ENCODE peak calls at places on chromosomes 6 and 20, in nine cellular contexts. One of them, this sample, is unnamed.

GRCh38 chr6:131574133-131574532 is 1.1 kb downstream of the ARG1 start:
- DNase-seq in epithelial cell of esophagus: no peak
- DNase-seq in CD4-positive, alpha-beta T cell: no peak
- DNase-seq in testis: no peak
- DNase-seq in lung: no peak
- DNase-seq in AG10803: no peak
- DNase-seq in OCI-LY7: no peak
- DNase-seq in GM23338: no peak
- DNase-seq in fibroblast of lung: no peak
- DNase-seq in this sample: no peak

GRCh38 chr6:32883789-32884188 is 29.8 kb downstream of the PSMB9 start:
- DNase-seq in epithelial cell of esophagus: peak
- DNase-seq in CD4-positive, alpha-beta T cell: no peak
- DNase-seq in testis: no peak
- DNase-seq in lung: peak
- DNase-seq in AG10803: peak
- DNase-seq in OCI-LY7: no peak
- DNase-seq in GM23338: peak
- DNase-seq in fibroblast of lung: peak
- DNase-seq in this sample: no peak

GRCh38 chr20:24872291-24873014 is 76.6 kb upstream of the CST7 start:
- DNase-seq in epithelial cell of esophagus: no peak
- DNase-seq in CD4-positive, alpha-beta T cell: no peak
- DNase-seq in testis: peak
- DNase-seq in lung: peak
- DNase-seq in AG10803: no peak
- DNase-seq in OCI-LY7: peak
- DNase-seq in GM23338: no peak
- DNase-seq in fibroblast of lung: no peak
- DNase-seq in this sample: no peak

GRCh38 chr6:42276008-42276890 is 58.6 kb upstream of the MRPS10 start:
- DNase-seq in epithelial cell of esophagus: no peak
- DNase-seq in CD4-positive, alpha-beta T cell: no peak
- DNase-seq in testis: peak
- DNase-seq in lung: no peak
- DNase-seq in AG10803: no peak
- DNase-seq in OCI-LY7: no peak
- DNase-seq in GM23338: no peak
- DNase-seq in fibroblast of lung: no peak
- DNase-seq in this sample: no peak

GRCh38 chr20:45313065-45313695 is 5.1 kb upstream of the MATN4 start:
- DNase-seq in epithelial cell of esophagus: no peak
- DNase-seq in CD4-positive, alpha-beta T cell: no peak
- DNase-seq in testis: no peak
- DNase-seq in lung: no peak
- DNase-seq in AG10803: no peak
- DNase-seq in OCI-LY7: no peak
- DNase-seq in GM23338: no peak
- DNase-seq in fibroblast of lung: no peak
- DNase-seq in this sample: no peak

GRCh38 chr6:122050226-122050755 is 349.2 kb upstream of the HSF2 start:
- DNase-seq in epithelial cell of esophagus: no peak
- DNase-seq in CD4-positive, alpha-beta T cell: no peak
- DNase-seq in testis: no peak
- DNase-seq in lung: no peak
- DNase-seq in AG10803: peak
- DNase-seq in OCI-LY7: no peak
- DNase-seq in GM23338: no peak
- DNase-seq in fibroblast of lung: no peak
- DNase-seq in this sample: no peak

GRCh38 chr6:146944809-146945208 is 259.4 kb upstream of the STXBP5 start:
- DNase-seq in epithelial cell of esophagus: no peak
- DNase-seq in CD4-positive, alpha-beta T cell: no peak
- DNase-seq in testis: no peak
- DNase-seq in lung: no peak
- DNase-seq in AG10803: no peak
- DNase-seq in OCI-LY7: no peak
- DNase-seq in GM23338: no peak
- DNase-seq in fibroblast of lung: no peak
- DNase-seq in this sample: no peak

GRCh38 chr6:129498950-129499870 is 210.8 kb downstream of the ARHGAP18 start:
- DNase-seq in epithelial cell of esophagus: peak
- DNase-seq in CD4-positive, alpha-beta T cell: no peak
- DNase-seq in testis: no peak
- DNase-seq in lung: no peak
- DNase-seq in AG10803: peak
- DNase-seq in OCI-LY7: peak
- DNase-seq in GM23338: peak
- DNase-seq in fibroblast of lung: peak
- DNase-seq in this sample: no peak

DNA sequence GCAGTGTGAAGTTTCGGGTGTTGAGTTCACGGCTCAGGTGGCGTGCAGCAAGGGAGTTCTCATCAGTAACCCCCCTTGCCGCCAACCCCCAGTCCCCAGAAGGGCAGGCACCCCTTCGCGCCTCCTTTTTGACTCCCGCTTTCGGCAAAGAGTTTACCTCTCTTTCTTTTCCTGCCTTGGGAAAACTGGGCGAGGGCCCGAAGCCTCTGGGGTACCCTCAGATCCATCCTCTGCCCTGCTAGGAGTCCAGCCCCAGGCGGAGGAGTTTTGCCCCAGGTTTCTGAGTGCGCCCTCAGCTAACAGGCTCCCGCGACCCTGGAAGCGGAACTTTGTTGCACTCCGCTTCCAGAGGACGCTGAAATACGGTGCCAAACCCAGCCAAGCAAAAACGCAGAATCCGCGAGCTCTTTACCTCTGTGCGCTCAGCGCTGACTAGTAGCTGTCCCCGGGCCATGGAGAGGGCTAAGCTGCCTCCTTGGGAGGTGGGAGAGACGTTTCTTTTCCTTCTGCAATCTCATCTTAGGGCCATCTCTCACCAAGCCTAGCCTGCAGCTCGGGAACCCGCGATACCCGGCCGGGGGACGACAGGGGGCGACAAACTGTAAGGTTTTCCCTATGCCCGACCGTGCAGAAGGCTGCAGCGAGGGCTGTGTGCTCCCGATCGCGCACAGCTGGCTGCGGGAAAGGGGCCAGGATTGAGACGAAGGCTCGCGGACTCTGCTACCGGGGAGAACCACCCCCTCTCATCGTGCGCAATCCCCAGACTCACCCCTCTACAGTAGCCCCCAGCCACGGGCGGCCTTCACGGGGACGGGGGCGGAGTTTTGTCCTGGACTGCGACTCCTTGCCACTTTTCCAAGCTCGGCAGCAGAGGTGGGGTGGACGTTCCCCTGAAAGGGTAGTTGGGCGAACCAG is 2.7 kb upstream of the PAX1 start:
- DNase-seq in epithelial cell of esophagus: no peak
- DNase-seq in CD4-positive, alpha-beta T cell: no peak
- DNase-seq in testis: peak
- DNase-seq in lung: peak
- DNase-seq in AG10803: peak
- DNase-seq in OCI-LY7: no peak
- DNase-seq in GM23338: peak
- DNase-seq in fibroblast of lung: peak
- DNase-seq in this sample: no peak
- TF ChIP-seq CTCF in epithelial cell of esophagus: no peak
- TF ChIP-seq CTCF in CD4-positive, alpha-beta T cell: no peak
- TF ChIP-seq CTCF in testis: no peak
- TF ChIP-seq CTCF in lung: no peak
- TF ChIP-seq CTCF in AG10803: peak
- TF ChIP-seq CTCF in OCI-LY7: peak
- TF ChIP-seq CTCF in GM23338: peak
- TF ChIP-seq CTCF in fibroblast of lung: peak
- TF ChIP-seq CTCF in this sample: peak

DNA sequence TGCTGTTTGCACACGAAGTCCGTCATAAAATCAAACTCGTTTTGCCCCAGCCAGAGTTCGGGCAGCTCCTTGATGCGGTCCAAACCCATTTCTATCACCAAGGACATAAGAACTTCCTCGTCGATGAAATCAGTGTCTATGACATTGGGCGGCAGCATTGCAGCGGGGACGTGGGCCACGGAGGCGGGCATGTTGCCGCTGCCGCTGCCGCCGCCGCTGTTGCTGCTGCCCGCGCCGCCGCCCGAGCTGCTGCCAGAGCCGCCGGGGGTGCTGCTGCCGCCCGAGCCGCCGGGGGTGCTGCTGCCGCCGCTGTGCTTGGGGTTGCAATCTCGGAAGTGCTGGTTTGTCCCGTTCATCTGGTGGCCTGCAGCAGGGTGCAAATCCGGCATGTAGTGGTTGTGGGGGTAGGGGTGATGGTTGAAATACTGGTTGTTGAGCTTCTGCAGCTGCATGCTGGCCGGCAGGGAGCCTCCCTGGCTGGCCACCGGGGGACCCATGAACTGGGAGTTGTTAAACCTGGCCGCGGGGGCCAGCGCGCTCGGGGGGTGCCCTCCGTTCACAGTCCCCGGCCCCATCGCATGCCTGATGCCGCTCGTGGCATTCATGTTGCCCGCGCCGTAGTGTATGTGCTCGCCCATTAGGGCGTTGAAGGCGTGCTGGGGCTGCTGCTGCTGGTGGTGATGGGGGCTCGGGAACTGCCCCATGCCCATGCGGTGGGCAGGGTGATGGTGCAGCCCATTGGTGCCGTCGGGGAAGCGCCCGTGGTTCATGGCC is 1.1 kb downstream of the CITED2 start:
- DNase-seq in epithelial cell of esophagus: peak
- DNase-seq in CD4-positive, alpha-beta T cell: peak
- DNase-seq in testis: peak
- DNase-seq in lung: peak
- DNase-seq in AG10803: peak
- DNase-seq in OCI-LY7: peak
- DNase-seq in GM23338: peak
- DNase-seq in fibroblast of lung: peak
- DNase-seq in this sample: no peak
- TF ChIP-seq CTCF in epithelial cell of esophagus: peak
- TF ChIP-seq CTCF in CD4-positive, alpha-beta T cell: peak
- TF ChIP-seq CTCF in testis: no peak
- TF ChIP-seq CTCF in lung: no peak
- TF ChIP-seq CTCF in AG10803: no peak
- TF ChIP-seq CTCF in OCI-LY7: peak
- TF ChIP-seq CTCF in GM23338: no peak
- TF ChIP-seq CTCF in fibroblast of lung: no peak
- TF ChIP-seq CTCF in this sample: peak

GRCh38 chr20:40268321-40269075 is 420.5 kb downstream of the MAFB start:
- DNase-seq in epithelial cell of esophagus: no peak
- DNase-seq in CD4-positive, alpha-beta T cell: no peak
- DNase-seq in testis: no peak
- DNase-seq in lung: no peak
- DNase-seq in AG10803: no peak
- DNase-seq in OCI-LY7: no peak
- DNase-seq in GM23338: peak
- DNase-seq in fibroblast of lung: no peak
- DNase-seq in this sample: no peak

GRCh38 chr20:40262219-40262618 is 426.8 kb downstream of the MAFB start:
- DNase-seq in epithelial cell of esophagus: no peak
- DNase-seq in CD4-positive, alpha-beta T cell: no peak
- DNase-seq in testis: no peak
- DNase-seq in lung: no peak
- DNase-seq in AG10803: no peak
- DNase-seq in OCI-LY7: no peak
- DNase-seq in GM23338: no peak
- DNase-seq in fibroblast of lung: no peak
- DNase-seq in this sample: no peak

DNA sequence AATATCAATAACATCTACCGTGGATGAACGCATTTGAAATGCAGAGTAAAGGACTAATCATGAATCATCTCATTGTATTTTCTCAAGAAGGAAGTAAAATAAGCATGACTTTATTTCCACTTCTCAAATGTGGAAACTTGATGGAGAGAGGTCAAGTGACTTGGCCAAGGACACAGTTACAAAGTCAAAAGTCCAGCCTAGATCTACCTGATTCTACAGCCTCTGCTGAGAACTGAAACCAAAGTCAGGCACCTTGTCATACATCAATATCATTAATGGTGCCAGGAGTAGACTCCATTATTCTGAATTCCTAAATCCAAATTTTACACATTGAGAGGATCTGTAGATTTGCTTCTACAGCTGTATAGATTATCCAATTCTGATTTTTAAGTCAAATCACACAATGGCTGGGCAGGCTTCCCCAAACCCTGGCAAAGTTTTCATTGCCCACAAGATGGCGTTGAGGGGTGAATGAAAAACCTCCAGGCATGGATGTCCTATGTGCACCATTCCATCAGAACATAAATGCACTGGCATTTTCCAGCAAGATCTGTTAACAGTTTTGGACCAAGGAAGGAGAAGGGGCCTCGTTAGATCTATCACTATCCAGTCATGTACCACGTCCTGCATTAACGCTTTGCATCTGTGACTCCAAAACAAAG is 423.0 kb downstream of the MAFB start:
- DNase-seq in epithelial cell of esophagus: peak
- DNase-seq in CD4-positive, alpha-beta T cell: no peak
- DNase-seq in testis: no peak
- DNase-seq in lung: peak
- DNase-seq in AG10803: peak
- DNase-seq in OCI-LY7: peak
- DNase-seq in GM23338: peak
- DNase-seq in fibroblast of lung: no peak
- DNase-seq in this sample: no peak
- TF ChIP-seq CTCF in epithelial cell of esophagus: peak
- TF ChIP-seq CTCF in CD4-positive, alpha-beta T cell: no peak
- TF ChIP-seq CTCF in testis: no peak
- TF ChIP-seq CTCF in lung: peak
- TF ChIP-seq CTCF in AG10803: peak
- TF ChIP-seq CTCF in OCI-LY7: peak
- TF ChIP-seq CTCF in GM23338: peak
- TF ChIP-seq CTCF in fibroblast of lung: peak
- TF ChIP-seq CTCF in this sample: peak

GRCh38 chr6:82246370-82246769 is 1.2 kb downstream of the IBTK start:
- DNase-seq in epithelial cell of esophagus: no peak
- DNase-seq in CD4-positive, alpha-beta T cell: no peak
- DNase-seq in testis: no peak
- DNase-seq in lung: no peak
- DNase-seq in AG10803: no peak
- DNase-seq in OCI-LY7: no peak
- DNase-seq in GM23338: no peak
- DNase-seq in fibroblast of lung: no peak
- DNase-seq in this sample: no peak

GRCh38 chr6:82247634-82248232 is at the start of gene IBTK:
- DNase-seq in epithelial cell of esophagus: peak
- DNase-seq in CD4-positive, alpha-beta T cell: peak
- DNase-seq in testis: peak
- DNase-seq in lung: peak
- DNase-seq in AG10803: peak
- DNase-seq in OCI-LY7: peak
- DNase-seq in GM23338: peak
- DNase-seq in fibroblast of lung: peak
- DNase-seq in this sample: peak

GRCh38 chr6:82245376-82245775 is 2.2 kb downstream of the IBTK start:
- DNase-seq in epithelial cell of esophagus: no peak
- DNase-seq in CD4-positive, alpha-beta T cell: no peak
- DNase-seq in testis: no peak
- DNase-seq in lung: no peak
- DNase-seq in AG10803: no peak
- DNase-seq in OCI-LY7: no peak
- DNase-seq in GM23338: no peak
- DNase-seq in fibroblast of lung: no peak
- DNase-seq in this sample: no peak

GRCh38 chr6:82248233-82248735 is 740 bp upstream of the IBTK start:
- DNase-seq in epithelial cell of esophagus: peak
- DNase-seq in CD4-positive, alpha-beta T cell: no peak
- DNase-seq in testis: no peak
- DNase-seq in lung: no peak
- DNase-seq in AG10803: peak
- DNase-seq in OCI-LY7: no peak
- DNase-seq in GM23338: peak
- DNase-seq in fibroblast of lung: peak
- DNase-seq in this sample: no peak

GRCh38 chr6:82246802-82247633 is 526 bp downstream of the IBTK start:
- DNase-seq in epithelial cell of esophagus: peak
- DNase-seq in CD4-positive, alpha-beta T cell: no peak
- DNase-seq in testis: peak
- DNase-seq in lung: peak
- DNase-seq in AG10803: peak
- DNase-seq in OCI-LY7: peak
- DNase-seq in GM23338: peak
- DNase-seq in fibroblast of lung: peak
- DNase-seq in this sample: no peak
- TF ChIP-seq CTCF in epithelial cell of esophagus: no peak
- TF ChIP-seq CTCF in CD4-positive, alpha-beta T cell: no peak
- TF ChIP-seq CTCF in testis: no peak
- TF ChIP-seq CTCF in lung: no peak
- TF ChIP-seq CTCF in AG10803: no peak
- TF ChIP-seq CTCF in OCI-LY7: no peak
- TF ChIP-seq CTCF in GM23338: no peak
- TF ChIP-seq CTCF in fibroblast of lung: no peak
- TF ChIP-seq CTCF in this sample: no peak